ENCODE peak calls at places on chromosomes 13 and 19, in eight cellular contexts. One of them, this sample, is unnamed.
A peak's percentile ranks its signal among the peaks of the same experiment; 100 is the strongest.

GRCh38 chr13:110950356-110950755 is 35.5 kb upstream of the ANKRD10 start:
- DNase-seq in tibial artery: no peak
- DNase-seq in WERI-Rb-1: no peak
- DNase-seq in psoas muscle: no peak
- DNase-seq in mucosa of descending colon: no peak
- DNase-seq in CD8-positive, alpha-beta T cell: no peak
- DNase-seq in A549: no peak
- DNase-seq in colonic mucosa: no peak
- DNase-seq in this sample: no peak

GRCh38 chr19:51460164-51460992 is 2.1 kb upstream of the SIGLEC8 start:
- DNase-seq in colonic mucosa: no peak
- DNase-seq in CD8-positive, alpha-beta T cell: no peak
- DNase-seq in WERI-Rb-1: no peak
- DNase-seq in psoas muscle: no peak
- DNase-seq in tibial artery: no peak
- DNase-seq in mucosa of descending colon: no peak
- DNase-seq in A549: peak; percentile 33
- DNase-seq in this sample: no peak

GRCh38 chr13:42594577-42595571 is 20.9 kb downstream of the TNFSF11 start:
- DNase-seq in CD8-positive, alpha-beta T cell: peak; percentile 26
- DNase-seq in colonic mucosa: peak; percentile 55
- DNase-seq in WERI-Rb-1: peak; percentile 18
- DNase-seq in psoas muscle: no peak
- DNase-seq in tibial artery: no peak
- DNase-seq in mucosa of descending colon: no peak
- DNase-seq in A549: peak; percentile 54
- DNase-seq in this sample: peak; percentile 60

GRCh38 chr13:21435710-21436151 is 23.4 kb downstream of the ZDHHC20 start:
- DNase-seq in mucosa of descending colon: peak; percentile 61
- DNase-seq in colonic mucosa: peak; percentile 64
- DNase-seq in tibial artery: peak; percentile 69
- DNase-seq in WERI-Rb-1: no peak
- DNase-seq in CD8-positive, alpha-beta T cell: peak; percentile 39
- DNase-seq in psoas muscle: no peak
- DNase-seq in A549: peak; percentile 58
- DNase-seq in this sample: peak; percentile 67

GRCh38 chr19:39038098-39038497 is 5.7 kb upstream of the FBXO27 start:
- DNase-seq in A549: peak; percentile 82
- DNase-seq in mucosa of descending colon: no peak
- DNase-seq in colonic mucosa: no peak
- DNase-seq in psoas muscle: no peak
- DNase-seq in tibial artery: no peak
- DNase-seq in WERI-Rb-1: peak; percentile 80
- DNase-seq in CD8-positive, alpha-beta T cell: no peak
- DNase-seq in this sample: peak; percentile 39

GRCh38 chr13:52156724-52157251 is 2.6 kb downstream of the NEK3 start:
- DNase-seq in CD8-positive, alpha-beta T cell: no peak
- DNase-seq in WERI-Rb-1: no peak
- DNase-seq in colonic mucosa: no peak
- DNase-seq in A549: no peak
- DNase-seq in mucosa of descending colon: no peak
- DNase-seq in psoas muscle: no peak
- DNase-seq in tibial artery: no peak
- DNase-seq in this sample: no peak

GRCh38 chr13:33525759-33526158 is 240.2 kb upstream of the STARD13 start:
- DNase-seq in colonic mucosa: no peak
- DNase-seq in WERI-Rb-1: no peak
- DNase-seq in CD8-positive, alpha-beta T cell: no peak
- DNase-seq in tibial artery: no peak
- DNase-seq in psoas muscle: no peak
- DNase-seq in A549: no peak
- DNase-seq in mucosa of descending colon: no peak
- DNase-seq in this sample: no peak

GRCh38 chr19:21850636-21851255 is 14.8 kb upstream of the ZNF43 start:
- DNase-seq in tibial artery: no peak
- DNase-seq in psoas muscle: no peak
- DNase-seq in CD8-positive, alpha-beta T cell: no peak
- DNase-seq in WERI-Rb-1: no peak
- DNase-seq in mucosa of descending colon: no peak
- DNase-seq in colonic mucosa: no peak
- DNase-seq in A549: no peak
- DNase-seq in this sample: no peak

GRCh38 chr19:45882652-45883585 is 3.0 kb downstream of the IRF2BP1 start:
- DNase-seq in tibial artery: peak; percentile 78
- DNase-seq in psoas muscle: peak; percentile 89
- DNase-seq in WERI-Rb-1: peak; percentile 85
- DNase-seq in colonic mucosa: peak; percentile 93
- DNase-seq in CD8-positive, alpha-beta T cell: peak; percentile 66
- DNase-seq in A549: peak; percentile 97
- DNase-seq in mucosa of descending colon: peak; percentile 91
- DNase-seq in this sample: peak; percentile 84

GRCh38 chr13:83286737-83287136 is 595.5 kb downstream of the SLITRK1 start:
- DNase-seq in WERI-Rb-1: no peak
- DNase-seq in mucosa of descending colon: no peak
- DNase-seq in colonic mucosa: no peak
- DNase-seq in CD8-positive, alpha-beta T cell: no peak
- DNase-seq in psoas muscle: no peak
- DNase-seq in A549: peak; percentile 6
- DNase-seq in tibial artery: no peak
- DNase-seq in this sample: no peak

GRCh38 chr13:27131202-27131623 is 40.4 kb downstream of the USP12 start:
- DNase-seq in A549: peak; percentile 4
- DNase-seq in WERI-Rb-1: no peak
- DNase-seq in psoas muscle: no peak
- DNase-seq in CD8-positive, alpha-beta T cell: peak; percentile 42
- DNase-seq in colonic mucosa: peak; percentile 39
- DNase-seq in tibial artery: no peak
- DNase-seq in mucosa of descending colon: no peak
- DNase-seq in this sample: peak; percentile 70

DNA sequence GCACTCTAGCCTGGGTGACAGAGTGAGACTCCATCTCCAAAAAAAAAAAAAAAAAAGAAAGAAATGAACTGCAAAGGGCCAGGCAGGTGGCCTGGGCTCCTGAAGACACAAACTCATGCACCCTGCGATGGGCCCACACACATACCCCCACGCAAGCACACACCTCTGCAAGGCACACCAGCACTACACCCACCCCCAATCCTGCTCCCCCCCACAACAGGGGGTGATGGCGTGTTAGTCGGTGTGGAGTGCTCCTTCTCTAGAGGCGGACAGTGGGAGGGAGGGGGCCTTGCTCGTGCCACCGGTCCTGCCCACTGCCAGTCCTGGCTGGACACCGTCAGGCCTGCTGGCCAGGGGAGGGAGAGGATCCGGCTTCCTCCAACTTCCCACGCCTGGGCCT is 1.6 kb upstream of the SLC8A2 start:
- DNase-seq in colonic mucosa: no peak
- DNase-seq in CD8-positive, alpha-beta T cell: no peak
- DNase-seq in WERI-Rb-1: no peak
- DNase-seq in psoas muscle: peak; percentile 8
- DNase-seq in tibial artery: no peak
- DNase-seq in mucosa of descending colon: no peak
- DNase-seq in A549: no peak
- DNase-seq in this sample: no peak
- TF ChIP-seq CTCF in colonic mucosa: no peak
- TF ChIP-seq CTCF in CD8-positive, alpha-beta T cell: no peak
- TF ChIP-seq CTCF in WERI-Rb-1: no peak
- TF ChIP-seq CTCF in psoas muscle: no peak
- TF ChIP-seq CTCF in tibial artery: no peak
- TF ChIP-seq CTCF in mucosa of descending colon: no peak
- TF ChIP-seq CTCF in A549: no peak
- TF ChIP-seq CTCF in this sample: no peak

GRCh38 chr19:56959211-56959610 is 118.7 kb upstream of the PEG3 start:
- DNase-seq in colonic mucosa: no peak
- DNase-seq in A549: no peak
- DNase-seq in mucosa of descending colon: no peak
- DNase-seq in psoas muscle: no peak
- DNase-seq in CD8-positive, alpha-beta T cell: no peak
- DNase-seq in tibial artery: no peak
- DNase-seq in WERI-Rb-1: no peak
- DNase-seq in this sample: no peak

GRCh38 chr19:56958428-56958827 is 117.9 kb upstream of the PEG3 start:
- DNase-seq in A549: no peak
- DNase-seq in tibial artery: no peak
- DNase-seq in psoas muscle: no peak
- DNase-seq in CD8-positive, alpha-beta T cell: no peak
- DNase-seq in WERI-Rb-1: no peak
- DNase-seq in colonic mucosa: no peak
- DNase-seq in mucosa of descending colon: no peak
- DNase-seq in this sample: no peak

GRCh38 chr19:56956503-56957226 is 116.1 kb upstream of the PEG3 start:
- DNase-seq in tibial artery: no peak
- DNase-seq in WERI-Rb-1: no peak
- DNase-seq in mucosa of descending colon: no peak
- DNase-seq in CD8-positive, alpha-beta T cell: no peak
- DNase-seq in A549: no peak
- DNase-seq in psoas muscle: no peak
- DNase-seq in colonic mucosa: no peak
- DNase-seq in this sample: no peak

GRCh38 chr19:56964526-56964925 is 124.0 kb upstream of the PEG3 start:
- DNase-seq in WERI-Rb-1: no peak
- DNase-seq in CD8-positive, alpha-beta T cell: no peak
- DNase-seq in mucosa of descending colon: no peak
- DNase-seq in colonic mucosa: no peak
- DNase-seq in A549: no peak
- DNase-seq in psoas muscle: no peak
- DNase-seq in tibial artery: no peak
- DNase-seq in this sample: no peak

GRCh38 chr19:56960959-56961622 is 120.6 kb upstream of the PEG3 start:
- DNase-seq in psoas muscle: no peak
- DNase-seq in CD8-positive, alpha-beta T cell: no peak
- DNase-seq in A549: no peak
- DNase-seq in tibial artery: no peak
- DNase-seq in WERI-Rb-1: no peak
- DNase-seq in mucosa of descending colon: no peak
- DNase-seq in colonic mucosa: no peak
- DNase-seq in this sample: no peak
- H3K9me3 ChIP-seq in psoas muscle: no peaks in the 10 kb centered on the region
- H3K9me3 ChIP-seq in CD8-positive, alpha-beta T cell: no peaks in the 10 kb centered on the region
- H3K9me3 ChIP-seq in A549: peaks cover 28% of the 10 kb centered on the region
- H3K9me3 ChIP-seq in tibial artery: peaks cover 7% of the 10 kb centered on the region
- H3K9me3 ChIP-seq in WERI-Rb-1: no peaks in the 10 kb centered on the region
- H3K9me3 ChIP-seq in mucosa of descending colon: peaks cover 38% of the 10 kb centered on the region
- H3K9me3 ChIP-seq in colonic mucosa: no peaks in the 10 kb centered on the region
- H3K9me3 ChIP-seq in this sample: no peaks in the 10 kb centered on the region

DNA sequence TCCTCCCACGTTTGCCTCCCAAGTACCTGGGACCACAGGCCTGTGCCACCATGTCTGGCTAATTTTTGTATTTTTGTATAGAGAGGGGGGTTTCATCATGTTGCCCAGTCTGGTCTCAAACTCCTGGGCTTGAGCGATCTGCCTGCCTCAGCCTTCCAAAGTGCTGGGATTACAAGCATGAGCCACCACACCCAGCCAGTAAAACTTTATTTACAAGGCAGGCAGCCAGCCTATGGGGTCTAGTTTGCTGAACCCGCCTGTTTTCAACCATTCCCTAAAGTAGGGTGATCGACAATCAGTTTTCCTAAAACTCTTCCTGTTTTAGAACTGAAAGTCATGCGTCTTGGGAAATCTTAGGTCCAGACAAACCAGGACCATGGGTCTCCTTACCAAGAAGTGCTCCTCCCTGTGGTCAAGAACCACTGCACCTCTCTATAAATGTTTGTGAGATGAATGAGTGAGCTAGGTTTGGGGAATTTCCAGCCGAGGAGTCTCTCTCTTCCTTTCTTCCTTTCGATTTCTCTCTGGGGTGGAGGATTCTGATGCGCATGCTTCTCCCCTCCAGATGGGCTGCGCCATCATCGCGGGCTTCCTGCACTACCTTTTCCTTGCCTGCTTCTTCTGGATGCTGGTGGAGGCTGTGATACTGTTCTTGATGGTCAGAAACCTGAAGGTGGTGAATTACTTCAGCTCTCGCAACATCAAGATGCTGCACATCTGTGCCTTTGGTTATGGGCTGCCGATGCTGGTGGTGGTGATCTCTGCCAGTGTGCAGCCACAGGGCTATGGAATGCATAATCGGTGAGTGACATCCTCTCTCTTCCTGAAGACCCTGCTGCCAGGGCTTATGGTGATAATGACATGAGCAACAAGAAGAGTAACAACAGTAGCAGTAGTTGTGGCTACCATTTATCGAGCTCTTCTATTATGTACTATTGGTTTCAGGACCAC is 38.7 kb downstream of the ADGRE1 start:
- DNase-seq in psoas muscle: no peak
- DNase-seq in tibial artery: no peak
- DNase-seq in WERI-Rb-1: no peak
- DNase-seq in CD8-positive, alpha-beta T cell: no peak
- DNase-seq in mucosa of descending colon: no peak
- DNase-seq in A549: peak; percentile 84
- DNase-seq in colonic mucosa: no peak
- DNase-seq in this sample: no peak
- TF ChIP-seq CTCF in psoas muscle: no peak
- TF ChIP-seq CTCF in tibial artery: no peak
- TF ChIP-seq CTCF in WERI-Rb-1: peak; percentile 38
- TF ChIP-seq CTCF in CD8-positive, alpha-beta T cell: no peak
- TF ChIP-seq CTCF in mucosa of descending colon: no peak
- TF ChIP-seq CTCF in A549: peak; percentile 48
- TF ChIP-seq CTCF in colonic mucosa: no peak
- TF ChIP-seq CTCF in this sample: no peak

DNA sequence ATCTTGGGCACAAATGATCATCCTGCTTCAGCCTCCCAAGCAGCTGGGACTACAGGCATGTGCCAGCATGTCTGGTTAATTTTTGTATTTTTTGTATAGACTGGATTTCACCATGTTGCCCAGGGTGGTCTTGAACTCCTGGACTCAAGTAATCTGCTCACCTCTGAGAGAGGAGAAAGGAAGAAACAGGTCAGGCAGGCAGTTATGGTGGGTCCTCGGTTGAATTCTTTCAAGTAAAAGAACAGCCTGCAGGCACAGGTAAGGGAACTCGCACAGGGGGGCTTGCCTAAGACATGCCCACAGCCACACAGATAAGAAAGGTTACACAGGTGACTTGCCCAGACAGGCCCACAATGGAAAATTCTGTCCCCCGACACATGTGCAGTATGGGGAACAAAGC is 34.8 kb upstream of the CYSLTR2 start:
- DNase-seq in psoas muscle: no peak
- DNase-seq in WERI-Rb-1: no peak
- DNase-seq in colonic mucosa: no peak
- DNase-seq in A549: no peak
- DNase-seq in mucosa of descending colon: no peak
- DNase-seq in tibial artery: no peak
- DNase-seq in CD8-positive, alpha-beta T cell: no peak
- DNase-seq in this sample: no peak
- H3K9me3 ChIP-seq in psoas muscle: no peaks in the 10 kb centered on the region
- H3K9me3 ChIP-seq in WERI-Rb-1: no peaks in the 10 kb centered on the region
- H3K9me3 ChIP-seq in colonic mucosa: no peaks in the 10 kb centered on the region
- H3K9me3 ChIP-seq in A549: peaks cover 7% of the 10 kb centered on the region
- H3K9me3 ChIP-seq in mucosa of descending colon: peaks cover 12% of the 10 kb centered on the region
- H3K9me3 ChIP-seq in tibial artery: no peaks in the 10 kb centered on the region
- H3K9me3 ChIP-seq in CD8-positive, alpha-beta T cell: no peaks in the 10 kb centered on the region
- H3K9me3 ChIP-seq in this sample: no peaks in the 10 kb centered on the region